ENCODE peak calls at places on chromosomes 3 and 15, in ten cellular contexts. E is neuronal stem cell, I is AG10803, S is GM06990, G is ascending aorta, D is upper lobe of left lung, V is mesenchymal stem cell, C is astrocyte of the cerebellum, N is AG04449, B is dorsolateral prefrontal cortex. M is an unnamed sample.

GRCh38 chr3:65854606-65855304 is 184.0 kb downstream of the MAGI1 start:
- DNase-seq in V (peak; percentile 9), N (no peak), S (peak; percentile 36), G (no peak), C (no peak), E (no peak), I (no peak), B (no peak), D (no peak), M (no peak)

GRCh38 chr3:152662157-152662556 is 172.8 kb upstream of the P2RY1 start:
- DNase-seq in V (no peak), S (no peak), D (no peak), B (no peak), G (no peak), N (no peak), I (no peak), C (no peak), E (no peak), M (no peak)

GRCh38 chr3:54822206-54822605 is 105.7 kb downstream of the LRTM1 start:
- DNase-seq in I (peak; percentile 81), D (no peak), S (no peak), G (no peak), V (peak; percentile 30), C (peak; percentile 66), N (no peak), B (no peak), E (no peak), M (peak; percentile 39)

GRCh38 chr3:90011136-90011535 is 903.7 kb downstream of the EPHA3 start:
- DNase-seq in B (no peak), V (peak; percentile 28), E (no peak), G (no peak), C (no peak), D (no peak), N (no peak), I (no peak), S (no peak), M (peak; percentile 71)

GRCh38 chr3:32626650-32627049 is 56.0 kb upstream of the DYNC1LI1 start:
- DNase-seq in G (no peak), V (no peak), I (peak; percentile 3), D (no peak), E (no peak), C (no peak), S (no peak), N (no peak), B (no peak), M (no peak)

GRCh38 chr3:157103860-157104259 is 56.1 kb downstream of the CCNL1 start:
- DNase-seq in V (no peak), E (no peak), B (no peak), N (no peak), C (no peak), G (no peak), D (no peak), S (no peak), I (no peak), M (no peak)

GRCh38 chr3:188516515-188516914 is 362.6 kb downstream of the LPP start:
- DNase-seq in S (no peak), D (no peak), C (no peak), B (no peak), I (no peak), V (no peak), G (no peak), E (no peak), N (no peak), M (no peak)

GRCh38 chr3:15645740-15646490 is 44.4 kb downstream of the BTD start:
- DNase-seq in V (peak; percentile 96), B (no peak), I (peak; percentile 95), N (peak; percentile 80), G (peak; percentile 90), C (no peak), S (no peak), E (no peak), D (no peak), M (peak; percentile 88)

GRCh38 chr3:124800511-124801374 is 70.5 kb downstream of the UMPS start:
- DNase-seq in D (no peak), B (no peak), C (no peak), G (no peak), N (no peak), E (no peak), V (peak; percentile 81), I (no peak), S (no peak), M (peak; percentile 91)

GRCh38 chr3:139120336-139120971 is 75.8 kb upstream of the PRR23C start:
- DNase-seq in S (no peak), D (no peak), G (peak; percentile 50), C (peak; percentile 18), E (no peak), V (peak; percentile 74), N (no peak), I (peak; percentile 85), B (no peak), M (peak; percentile 80)

GRCh38 chr3:42410362-42410761 is at the start of gene LYZL4:
- DNase-seq in G (no peak), D (no peak), B (no peak), I (no peak), C (no peak), V (no peak), N (no peak), E (no peak), S (no peak), M (no peak)

GRCh38 chr3:42411429-42411828 is 1.0 kb upstream of the LYZL4 start:
- DNase-seq in E (no peak), V (no peak), C (no peak), G (no peak), S (no peak), N (no peak), B (no peak), D (no peak), I (no peak), M (no peak)

GRCh38 chr3:42406727-42407450 is 3.5 kb downstream of the LYZL4 start:
- DNase-seq in E (no peak), C (no peak), B (no peak), D (no peak), I (no peak), S (no peak), G (no peak), N (no peak), V (no peak), M (no peak)

GRCh38 chr3:42405857-42406256 is 4.6 kb downstream of the LYZL4 start:
- DNase-seq in N (no peak), E (no peak), V (no peak), G (no peak), B (no peak), I (no peak), S (no peak), D (no peak), C (no peak), M (no peak)

DNA sequence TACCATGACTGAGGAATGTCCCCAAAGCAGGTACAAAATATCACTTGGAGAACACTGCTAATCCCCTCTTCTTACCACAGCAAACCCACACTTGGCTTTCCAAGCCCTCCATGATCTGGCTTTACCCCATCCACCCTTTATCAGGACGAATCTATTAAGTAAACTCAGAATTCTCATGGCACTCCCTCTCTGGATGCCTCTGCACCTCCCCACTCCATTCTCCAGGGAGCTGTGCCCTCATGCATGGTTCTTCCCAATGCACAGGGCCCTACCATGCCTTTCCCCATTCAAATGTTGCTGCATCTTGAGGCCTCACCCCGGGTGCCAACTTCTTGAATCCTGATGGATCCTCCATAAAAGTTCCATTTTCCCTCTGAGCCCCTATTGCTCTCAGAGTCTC is 2.3 kb downstream of the LYZL4 start:
- DNase-seq in D (no peak), C (no peak), B (no peak), E (no peak), S (no peak), G (no peak), V (no peak), N (no peak), I (no peak), M (no peak)
- H3K4me3 ChIP-seq in D (no peak overlapping the region), C (no peak overlapping the region), B (no peak overlapping the region), E (no peak overlapping the region), S (no peak overlapping the region), G (no peak overlapping the region), V (no peak overlapping the region), N (no peak overlapping the region), I (no peak overlapping the region), M (no peak overlapping the region)

DNA sequence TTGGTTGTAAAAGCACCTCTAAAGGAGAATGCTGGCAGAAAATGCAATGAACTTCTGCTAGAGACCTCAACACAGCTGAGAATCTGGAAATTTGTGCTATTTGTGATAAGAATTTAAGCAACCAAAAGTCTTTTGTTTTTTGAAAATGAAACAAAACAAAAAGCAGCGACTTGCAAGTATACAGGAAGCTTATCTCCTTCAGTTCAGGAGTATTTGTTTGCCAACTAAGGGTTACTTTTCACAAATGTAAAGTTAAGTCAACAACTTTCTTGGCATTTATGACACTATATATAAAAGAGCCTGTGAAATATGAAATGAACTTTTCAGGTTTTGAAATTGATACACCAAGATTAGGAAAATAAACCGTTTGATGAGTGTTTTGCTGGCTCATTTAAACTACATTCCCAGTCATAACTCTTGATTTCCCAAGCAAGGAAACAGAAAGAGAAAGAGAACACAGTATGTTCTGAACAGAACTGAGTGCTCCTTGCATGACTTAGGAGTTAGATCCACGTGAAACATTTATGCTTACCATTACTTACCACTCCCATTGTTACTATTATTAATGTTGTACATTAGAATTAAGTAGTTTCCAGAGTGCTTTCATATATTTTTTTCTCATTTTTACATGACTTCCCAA is 92.3 kb upstream of the COL8A1 start:
- DNase-seq in D (no peak), B (no peak), V (peak; percentile 59), C (no peak), S (no peak), I (no peak), E (no peak), G (no peak), N (no peak), M (peak; percentile 63)
- H3K4me3 ChIP-seq in D (no peak overlapping the region), B (no peak overlapping the region), V (no peak overlapping the region), C (no peak overlapping the region), S (peak overlapping the region; percentile 17), I (no peak overlapping the region), E (no peak overlapping the region), G (no peak overlapping the region), N (no peak overlapping the region), M (peak overlapping the region; percentile 26)

GRCh38 chr15:99305761-99306505 is 54.7 kb downstream of the LRRC28 start:
- DNase-seq in S (no peak), G (peak; percentile 92), V (peak; percentile 28), N (peak; percentile 54), B (no peak), E (peak; percentile 17), D (no peak), I (peak; percentile 69), C (peak; percentile 79), M (peak; percentile 87)
- H3K4me3 ChIP-seq in S (no peak overlapping the region), G (peak overlapping the region; percentile 11), V (no peak overlapping the region), N (no peak overlapping the region), B (no peak overlapping the region), E (no peak overlapping the region), D (no peak overlapping the region), I (no peak overlapping the region), C (no peak overlapping the region), M (no peak overlapping the region)

GRCh38 chr15:51735611-51736010 is 1.8 kb downstream of the LYSMD2 start:
- DNase-seq in V (no peak), D (no peak), S (no peak), G (no peak), N (no peak), C (no peak), I (no peak), B (no peak), E (no peak), M (no peak)
- H3K4me3 ChIP-seq in V (no peak overlapping the region), D (no peak overlapping the region), S (peak overlapping the region; percentile 78), G (no peak overlapping the region), N (no peak overlapping the region), C (no peak overlapping the region), I (no peak overlapping the region), B (peak overlapping the region; percentile 70), E (no peak overlapping the region), M (no peak overlapping the region)

GRCh38 chr3:4826237-4827100 is 152.8 kb upstream of the BHLHE40 start:
- DNase-seq in S (no peak), I (peak; percentile 66), C (no peak), E (no peak), N (no peak), V (no peak), G (peak; percentile 91), D (peak; percentile 82), B (no peak), M (peak; percentile 39)
- H3K4me3 ChIP-seq in S (no peak overlapping the region), I (no peak overlapping the region), C (no peak overlapping the region), E (no peak overlapping the region), N (no peak overlapping the region), V (no peak overlapping the region), G (no peak overlapping the region), D (no peak overlapping the region), B (no peak overlapping the region), M (no peak overlapping the region)

M was measured in cardiac fibroblast.